ENCODE peak calls at places on chromosomes 12 and 14, in nine cellular contexts. A is A549, F is fibroblast of lung, N is fibroblast of pulmonary artery, H is ovary, G is left lung, J is pancreas, L is choroid plexus epithelial cell, O is esophagus squamous epithelium. E is an unnamed sample.

GRCh38 chr12:2297004-2297403 is 244.2 kb downstream of the CACNA1C start:
- DNase-seq in F (no peak), H (no peak), G (no peak), J (no peak), A (no peak), O (no peak), L (no peak), N (no peak), E (no peak)

GRCh38 chr12:51047655-51048540 is at the start of gene LETMD1:
- DNase-seq in F (peak), A (peak), H (peak), N (peak), O (peak), G (peak), L (peak), J (peak), E (peak)

GRCh38 chr12:126191037-126191891 is 1126.0 kb downstream of the AACS start:
- DNase-seq in A (no peak), L (no peak), J (peak), F (no peak), N (peak), G (peak), O (no peak), H (no peak), E (no peak)

GRCh38 chr12:20376984-20377383 is 8.6 kb downstream of the PDE3A start:
- DNase-seq in G (no peak), A (peak), N (peak), H (no peak), O (no peak), L (peak), F (peak), J (no peak), E (no peak)

GRCh38 chr14:61694830-61695694 is at the start of gene HIF1A:
- DNase-seq in O (peak), N (peak), G (peak), H (peak), A (peak), J (peak), L (peak), F (peak), E (peak)

GRCh38 chr14:49594347-49595089 is 4.2 kb upstream of the LRR1 start:
- DNase-seq in A (peak), F (peak), O (no peak), N (peak), H (no peak), L (peak), G (no peak), J (no peak), E (no peak)

GRCh38 chr14:61753631-61754030 is 8.6 kb upstream of the SNAPC1 start:
- DNase-seq in F (no peak), L (peak), J (no peak), A (no peak), H (no peak), G (no peak), N (no peak), O (no peak), E (no peak)

GRCh38 chr14:57060276-57060956 is 208.3 kb downstream of the EXOC5 start:
- DNase-seq in N (no peak), F (no peak), G (no peak), H (no peak), O (no peak), L (no peak), J (no peak), A (no peak), E (no peak)

GRCh38 chr12:96427269-96427729 is 27.1 kb upstream of the CDK17 start:
- DNase-seq in H (peak), J (peak), N (peak), L (peak), O (no peak), G (peak), A (peak), F (peak), E (peak)

GRCh38 chr12:39145175-39145999 is 240.0 kb upstream of the CPNE8 start:
- DNase-seq in F (no peak), J (peak), G (peak), L (peak), H (peak), O (no peak), A (peak), N (peak), E (no peak)

GRCh38 chr14:88614218-88614907 is 51.5 kb downstream of the ZC3H14 start:
- DNase-seq in O (no peak), G (no peak), A (no peak), L (peak), F (peak), N (peak), H (no peak), J (no peak), E (peak)

GRCh38 chr12:118044075-118044474 is 16.9 kb downstream of the WSB2 start:
- DNase-seq in H (no peak), F (no peak), G (no peak), O (no peak), N (no peak), A (no peak), L (no peak), J (no peak), E (no peak)

GRCh38 chr14:75430526-75430925 is 2.7 kb downstream of the JDP2 start:
- DNase-seq in G (no peak), F (peak), O (no peak), H (peak), N (peak), J (peak), L (peak), A (no peak), E (no peak)

GRCh38 chr14:51604078-51604477 is 47.6 kb upstream of the FRMD6 start:
- DNase-seq in A (no peak), J (no peak), L (peak), F (peak), N (peak), G (no peak), O (no peak), H (no peak), E (peak)

GRCh38 chr14:104554608-104555401 is 24.8 kb upstream of the C14orf180 start:
- DNase-seq in A (no peak), N (no peak), G (peak), O (no peak), J (no peak), F (no peak), L (no peak), H (peak), E (no peak)

GRCh38 chr14:100020623-100021022 is 44.6 kb upstream of the EVL start:
- DNase-seq in N (no peak), F (no peak), A (no peak), O (no peak), G (no peak), H (no peak), L (no peak), J (no peak), E (no peak)

GRCh38 chr14:100017578-100017977 is 47.6 kb upstream of the EVL start:
- DNase-seq in O (no peak), L (peak), H (no peak), J (no peak), F (peak), G (no peak), A (no peak), N (peak), E (no peak)

GRCh38 chr14:100018482-100018881 is 46.7 kb upstream of the EVL start:
- DNase-seq in F (peak), L (peak), O (no peak), A (peak), H (no peak), G (no peak), J (no peak), N (no peak), E (no peak)

GRCh38 chr14:100018054-100018453 is 47.2 kb upstream of the EVL start:
- DNase-seq in J (no peak), F (no peak), O (no peak), H (no peak), N (no peak), G (no peak), L (no peak), A (no peak), E (no peak)

DNA sequence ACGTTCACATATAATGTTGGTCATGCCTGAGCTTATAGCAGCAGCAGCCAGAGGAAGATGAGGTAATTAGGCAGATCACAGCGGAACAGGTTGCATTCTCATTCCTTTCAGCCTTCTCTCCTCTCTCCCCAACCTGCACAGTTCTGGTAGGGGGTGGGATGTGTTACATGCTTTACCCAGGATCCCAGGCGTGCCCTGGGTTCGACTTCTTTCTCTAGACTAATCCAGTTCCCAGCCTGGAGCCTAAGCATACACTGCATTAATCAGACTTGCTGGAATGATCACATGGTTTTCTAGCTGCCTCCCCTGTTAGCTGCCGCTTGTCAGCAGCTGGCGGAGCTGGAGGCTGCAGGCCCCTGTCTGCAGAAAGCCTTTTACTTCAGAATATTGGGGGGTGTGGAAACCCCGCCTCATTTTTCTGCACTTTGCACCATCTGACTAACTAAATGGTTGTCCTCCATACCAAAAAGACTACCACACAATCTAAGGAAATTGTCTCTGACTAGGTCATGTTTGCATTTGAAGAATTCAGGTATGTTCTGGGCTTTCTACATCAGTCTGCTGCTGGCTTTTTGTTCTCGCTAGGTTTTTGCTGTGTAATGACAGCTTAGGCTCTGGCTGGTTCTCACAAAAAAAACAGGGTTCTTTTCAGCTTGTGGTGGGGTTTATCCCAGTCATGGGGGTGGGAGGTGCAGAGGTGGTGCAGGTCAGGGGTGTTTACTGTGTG is 45.9 kb upstream of the EVL start:
- DNase-seq in J (no peak), N (peak), O (no peak), H (no peak), F (peak), G (no peak), L (peak), A (peak), E (no peak)
- H3K4me3 ChIP-seq in J (no peak), N (no peak), O (no peak), H (no peak), F (no peak), G (no peak), L (no peak), A (peak), E (no peak)

GRCh38 chr12:123126294-123127144 is 24.4 kb downstream of the PITPNM2 start:
- DNase-seq in L (peak), A (peak), H (no peak), J (no peak), F (peak), N (peak), O (no peak), G (peak), E (peak)
- TF ChIP-seq CTCF in L (peak), A (no peak), H (no peak), J (no peak), F (peak), N (peak), O (no peak), G (no peak), E (peak)

GRCh38 chr12:57781801-57782200 is 786 bp upstream of the TSFM start:
- DNase-seq in G (no peak), N (no peak), L (no peak), A (no peak), F (no peak), O (no peak), J (no peak), H (no peak), E (no peak)

GRCh38 chr12:57782243-57782607 is 362 bp upstream of the TSFM start:
- DNase-seq in L (no peak), F (no peak), A (no peak), G (no peak), O (no peak), H (no peak), J (no peak), N (no peak), E (no peak)

GRCh38 chr12:57782608-57783465 is at the start of gene TSFM:
- DNase-seq in N (peak), H (peak), F (peak), O (peak), L (peak), A (peak), J (peak), G (peak), E (peak)

GRCh38 chr12:57783466-57783801 is 847 bp downstream of the TSFM start:
- DNase-seq in O (no peak), H (no peak), G (no peak), F (no peak), A (no peak), N (no peak), J (no peak), L (no peak), E (no peak)

DNA sequence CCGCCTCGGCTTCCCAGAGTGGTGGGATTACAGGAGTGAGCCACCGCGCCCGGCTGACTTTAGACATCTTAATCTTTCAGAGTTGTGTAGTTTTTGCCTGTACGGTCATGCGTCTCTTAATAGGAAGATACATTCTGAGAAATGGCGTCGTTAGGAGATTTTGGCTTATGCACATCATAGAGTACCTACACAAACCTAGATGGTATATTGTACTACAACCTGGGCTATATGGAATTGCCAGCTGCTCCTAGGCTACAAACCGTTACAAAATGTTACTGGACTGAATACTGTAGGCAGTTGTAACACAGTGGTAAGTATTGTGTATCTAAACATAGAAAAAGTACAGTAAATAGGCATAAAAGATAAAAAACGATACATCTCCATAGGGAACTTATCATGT is 1.3 kb downstream of the TSFM start:
- DNase-seq in A (no peak), L (no peak), F (no peak), G (no peak), J (no peak), N (no peak), O (no peak), H (no peak), E (no peak)
- H3K4me3 ChIP-seq in A (peak), L (no peak), F (no peak), G (peak), J (no peak), N (no peak), O (peak), H (peak), E (no peak)

DNA sequence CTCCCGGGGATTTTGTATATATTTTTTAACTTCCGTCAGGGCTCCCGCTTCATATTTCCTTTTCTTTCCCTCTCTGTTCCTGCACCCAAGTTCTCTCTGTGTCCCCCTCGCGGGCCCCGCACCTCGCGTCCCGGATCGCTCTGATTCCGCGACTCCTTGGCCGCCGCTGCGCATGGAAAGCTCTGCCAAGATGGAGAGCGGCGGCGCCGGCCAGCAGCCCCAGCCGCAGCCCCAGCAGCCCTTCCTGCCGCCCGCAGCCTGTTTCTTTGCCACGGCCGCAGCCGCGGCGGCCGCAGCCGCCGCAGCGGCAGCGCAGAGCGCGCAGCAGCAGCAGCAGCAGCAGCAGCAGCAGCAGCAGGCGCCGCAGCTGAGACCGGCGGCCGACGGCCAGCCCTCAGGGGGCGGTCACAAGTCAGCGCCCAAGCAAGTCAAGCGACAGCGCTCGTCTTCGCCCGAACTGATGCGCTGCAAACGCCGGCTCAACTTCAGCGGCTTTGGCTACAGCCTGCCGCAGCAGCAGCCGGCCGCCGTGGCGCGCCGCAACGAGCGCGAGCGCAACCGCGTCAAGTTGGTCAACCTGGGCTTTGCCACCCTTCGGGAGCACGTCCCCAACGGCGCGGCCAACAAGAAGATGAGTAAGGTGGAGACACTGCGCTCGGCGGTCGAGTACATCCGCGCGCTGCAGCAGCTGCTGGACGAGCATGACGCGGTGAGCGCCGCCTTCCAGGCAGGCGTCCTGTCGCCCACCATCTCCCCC is 777 bp downstream of the ASCL1 start:
- DNase-seq in J (no peak), N (peak), H (no peak), O (no peak), F (peak), A (peak), G (no peak), L (peak), E (no peak)
- TF ChIP-seq CTCF in J (no peak), N (no peak), H (no peak), O (no peak), F (no peak), A (no peak), G (no peak), L (no peak), E (no peak)

E was measured in BJ.